ENCODE peak calls at places on chromosomes 4 and X, in five cellular contexts. O is activated T-helper 1 cell treated with Interleukin-2 at 50 U/mL for 16 hours, Y is fibroblast of pulmonary artery, I is non-pigmented ciliary epithelial cell, J is HT1080. Q is an unnamed sample.
A peak's percentile ranks its signal among the peaks of the same experiment; 100 is the strongest.

GRCh38 chrX:107226766-107227165 is 20.4 kb downstream of the DNAAF6 start:
- DNase-seq in O (no peak), Y (no peak), I (no peak), J (no peak), Q (no peak)

GRCh38 chrX:40855411-40855810 is 120.1 kb upstream of the MED14 start:
- DNase-seq in O (no peak), Y (peak; percentile 42), I (no peak), J (no peak), Q (no peak)

GRCh38 chr4:20662851-20663250 is 37.4 kb upstream of the PACRGL start:
- DNase-seq in O (no peak), Y (peak; percentile 61), I (peak; percentile 19), J (peak; percentile 91), Q (peak; percentile 15)

GRCh38 chrX:119791437-119792231 is at the start of gene RPL39:
- DNase-seq in O (peak; percentile 62), Y (peak; percentile 91), I (no peak), J (peak; percentile 87), Q (peak; percentile 79)

GRCh38 chrX:23888887-23889501 is 18.7 kb downstream of the APOO start:
- DNase-seq in O (no peak), Y (no peak), I (no peak), J (no peak), Q (peak; percentile 30)

GRCh38 chr4:73741140-73741749 is 876 bp downstream of the CXCL8 start:
- DNase-seq in O (no peak), Y (no peak), I (no peak), J (no peak), Q (no peak)

GRCh38 chrX:46642145-46642544 is 68.6 kb downstream of the CHST7 start:
- DNase-seq in O (no peak), Y (peak; percentile 54), I (no peak), J (peak; percentile 13), Q (no peak)

GRCh38 chrX:110491846-110492620 is 133.4 kb downstream of the RTL9 start:
- DNase-seq in O (no peak), Y (no peak), I (no peak), J (no peak), Q (no peak)

GRCh38 chr4:23763559-23763958 is 126.3 kb downstream of the PPARGC1A start:
- DNase-seq in O (no peak), Y (no peak), I (no peak), J (no peak), Q (no peak)

GRCh38 chrX:132467029-132467428 is 21.8 kb downstream of the MBNL3 start:
- DNase-seq in O (no peak), Y (peak; percentile 40), I (no peak), J (no peak), Q (no peak)

GRCh38 chr4:113513376-113513775 is 248.2 kb downstream of the CAMK2D start:
- DNase-seq in O (no peak), Y (no peak), I (no peak), J (no peak), Q (no peak)

GRCh38 chr4:187478292-187479205 is 517.0 kb upstream of the ZFP42 start:
- DNase-seq in O (no peak), Y (peak; percentile 48), I (peak; percentile 74), J (peak; percentile 88), Q (no peak)

GRCh38 chr4:109760682-109761081 is 30.8 kb upstream of the PLA2G12A start:
- DNase-seq in O (no peak), Y (no peak), I (no peak), J (no peak), Q (no peak)

GRCh38 chr4:159204566-159204965 is 101.7 kb downstream of the RAPGEF2 start:
- DNase-seq in O (no peak), Y (no peak), I (no peak), J (no peak), Q (no peak)

GRCh38 chrX:136198010-136198409 is 50.7 kb downstream of the FHL1 start:
- DNase-seq in O (no peak), Y (no peak), I (no peak), J (no peak), Q (no peak)

GRCh38 chrX:54920610-54921426 is at the start of gene TRO:
- DNase-seq in O (no peak), Y (no peak), I (peak; percentile 1), J (no peak), Q (no peak)

GRCh38 chr4:153252122-153252521 is 47.9 kb downstream of the TRIM2 start:
- DNase-seq in O (no peak), Y (no peak), I (no peak), J (no peak), Q (no peak)

GRCh38 chrX:100731441-100732281 is at the start of gene SYTL4:
- DNase-seq in O (no peak), Y (no peak), I (no peak), J (no peak), Q (no peak)

GRCh38 chr4:59060895-59061294 is 1950.7 kb upstream of the IGFBP7 start:
- DNase-seq in O (no peak), Y (no peak), I (no peak), J (no peak), Q (no peak)

GRCh38 chrX:3663576-3664290 is 49.7 kb downstream of the PRKX start:
- DNase-seq in O (no peak), Y (no peak), I (no peak), J (no peak), Q (no peak)

GRCh38 chr4:184853385-184853784 is 27.6 kb upstream of the ACSL1 start:
- DNase-seq in O (no peak), Y (no peak), I (no peak), J (no peak), Q (no peak)

GRCh38 chrX:75229774-75230173 is 44.1 kb upstream of the UPRT start:
- DNase-seq in O (no peak), Y (no peak), I (no peak), J (no peak), Q (no peak)

GRCh38 chrX:13418126-13419091 is 98.6 kb upstream of the ATXN3L start:
- DNase-seq in O (no peak), Y (peak; percentile 40), I (no peak), J (peak; percentile 54), Q (peak; percentile 76)

GRCh38 chr4:8478371-8478770 is 37.8 kb downstream of the TRMT44 start:
- DNase-seq in O (no peak), Y (no peak), I (no peak), J (no peak), Q (no peak)

GRCh38 chr4:15929555-15929954 is 9.0 kb downstream of the FGFBP1 start:
- DNase-seq in O (no peak), Y (no peak), I (no peak), J (no peak), Q (no peak)

GRCh38 chrX:45879512-45879911 is 665.7 kb downstream of the ZNF674 start:
- DNase-seq in O (no peak), Y (no peak), I (no peak), J (no peak), Q (no peak)

GRCh38 chrX:9517062-9517461 is 52.2 kb downstream of the TBL1X start:
- DNase-seq in O (no peak), Y (no peak), I (no peak), J (no peak), Q (no peak)

GRCh38 chr4:142405021-142405991 is 440.8 kb downstream of the INPP4B start:
- DNase-seq in O (peak; percentile 33), Y (peak; percentile 79), I (no peak), J (peak; percentile 67), Q (no peak)

GRCh38 chr4:32824321-32824720 is 2104.2 kb downstream of the PCDH7 start:
- DNase-seq in O (no peak), Y (peak; percentile 80), I (peak; percentile 41), J (peak; percentile 31), Q (no peak)

Q was measured in RCC 7860.